ENCODE peak calls at places on chromosomes 12 and 14, in six cellular contexts. One of them, this sample, is unnamed.

GRCh38 chr12:131046813-131047788 is 93.4 kb downstream of the ADGRD1 start:
- DNase-seq in stomach: no peak
- DNase-seq in heart right ventricle: peak; percentile 78
- DNase-seq in breast epithelium: no peak
- DNase-seq in CD4-positive, alpha-beta T cell: no peak
- DNase-seq in body of pancreas: no peak
- DNase-seq in this sample: no peak

GRCh38 chr12:109544955-109545531 is 28.3 kb downstream of the MMAB start:
- DNase-seq in stomach: no peak
- DNase-seq in heart right ventricle: no peak
- DNase-seq in breast epithelium: no peak
- DNase-seq in CD4-positive, alpha-beta T cell: peak; percentile 5
- DNase-seq in body of pancreas: no peak
- DNase-seq in this sample: no peak

GRCh38 chr12:39675263-39675662 is 55.7 kb upstream of the ABCD2 start:
- DNase-seq in stomach: no peak
- DNase-seq in heart right ventricle: no peak
- DNase-seq in breast epithelium: no peak
- DNase-seq in CD4-positive, alpha-beta T cell: no peak
- DNase-seq in body of pancreas: no peak
- DNase-seq in this sample: no peak

GRCh38 chr14:73526036-73526984 is 10.6 kb upstream of the ACOT1 start:
- DNase-seq in stomach: peak; percentile 84
- DNase-seq in heart right ventricle: peak; percentile 74
- DNase-seq in breast epithelium: peak; percentile 59
- DNase-seq in CD4-positive, alpha-beta T cell: no peak
- DNase-seq in body of pancreas: peak; percentile 91
- DNase-seq in this sample: no peak

GRCh38 chr14:87252103-87252502 is 740.9 kb downstream of the GALC start:
- DNase-seq in stomach: no peak
- DNase-seq in heart right ventricle: no peak
- DNase-seq in breast epithelium: no peak
- DNase-seq in CD4-positive, alpha-beta T cell: no peak
- DNase-seq in body of pancreas: peak; percentile 18
- DNase-seq in this sample: no peak

GRCh38 chr14:48792376-48793024 is 793.7 kb downstream of the RPS29 start:
- DNase-seq in stomach: no peak
- DNase-seq in heart right ventricle: no peak
- DNase-seq in breast epithelium: no peak
- DNase-seq in CD4-positive, alpha-beta T cell: no peak
- DNase-seq in body of pancreas: no peak
- DNase-seq in this sample: no peak

GRCh38 chr12:14394317-14395058 is 29.0 kb downstream of the ATF7IP start:
- DNase-seq in stomach: peak; percentile 38
- DNase-seq in heart right ventricle: peak; percentile 56
- DNase-seq in breast epithelium: no peak
- DNase-seq in CD4-positive, alpha-beta T cell: no peak
- DNase-seq in body of pancreas: peak; percentile 73
- DNase-seq in this sample: no peak

GRCh38 chr12:111628505-111629260 is 29.6 kb upstream of the ATXN2 start:
- DNase-seq in stomach: no peak
- DNase-seq in heart right ventricle: no peak
- DNase-seq in breast epithelium: no peak
- DNase-seq in CD4-positive, alpha-beta T cell: no peak
- DNase-seq in body of pancreas: no peak
- DNase-seq in this sample: no peak

GRCh38 chr12:104735801-104736200 is 222.3 kb downstream of the SLC41A2 start:
- DNase-seq in stomach: no peak
- DNase-seq in heart right ventricle: no peak
- DNase-seq in breast epithelium: no peak
- DNase-seq in CD4-positive, alpha-beta T cell: no peak
- DNase-seq in body of pancreas: no peak
- DNase-seq in this sample: no peak

GRCh38 chr14:44898547-44898946 is 63.2 kb downstream of the KLHL28 start:
- DNase-seq in stomach: no peak
- DNase-seq in heart right ventricle: no peak
- DNase-seq in breast epithelium: no peak
- DNase-seq in CD4-positive, alpha-beta T cell: no peak
- DNase-seq in body of pancreas: no peak
- DNase-seq in this sample: no peak
- H3K27ac ChIP-seq in stomach: peak overlapping the region; percentile 100
- H3K27ac ChIP-seq in heart right ventricle: peak overlapping the region; percentile 99
- H3K27ac ChIP-seq in breast epithelium: no peak overlapping the region
- H3K27ac ChIP-seq in CD4-positive, alpha-beta T cell: no peak overlapping the region
- H3K27ac ChIP-seq in body of pancreas: no peak overlapping the region
- H3K27ac ChIP-seq in this sample: peak overlapping the region; percentile 97

GRCh38 chr12:12449533-12450025 is 92.7 kb downstream of the BORCS5 start:
- DNase-seq in stomach: peak; percentile 60
- DNase-seq in heart right ventricle: no peak
- DNase-seq in breast epithelium: peak; percentile 89
- DNase-seq in CD4-positive, alpha-beta T cell: no peak
- DNase-seq in body of pancreas: peak; percentile 87
- DNase-seq in this sample: no peak

GRCh38 chr12:12447837-12448236 is 91.0 kb downstream of the BORCS5 start:
- DNase-seq in stomach: no peak
- DNase-seq in heart right ventricle: no peak
- DNase-seq in breast epithelium: no peak
- DNase-seq in CD4-positive, alpha-beta T cell: no peak
- DNase-seq in body of pancreas: no peak
- DNase-seq in this sample: no peak

GRCh38 chr12:12452326-12452725 is 95.4 kb downstream of the BORCS5 start:
- DNase-seq in stomach: no peak
- DNase-seq in heart right ventricle: no peak
- DNase-seq in breast epithelium: no peak
- DNase-seq in CD4-positive, alpha-beta T cell: no peak
- DNase-seq in body of pancreas: no peak
- DNase-seq in this sample: no peak

GRCh38 chr12:12450043-12450451 is 93.2 kb downstream of the BORCS5 start:
- DNase-seq in stomach: no peak
- DNase-seq in heart right ventricle: no peak
- DNase-seq in breast epithelium: no peak
- DNase-seq in CD4-positive, alpha-beta T cell: no peak
- DNase-seq in body of pancreas: no peak
- DNase-seq in this sample: no peak

DNA sequence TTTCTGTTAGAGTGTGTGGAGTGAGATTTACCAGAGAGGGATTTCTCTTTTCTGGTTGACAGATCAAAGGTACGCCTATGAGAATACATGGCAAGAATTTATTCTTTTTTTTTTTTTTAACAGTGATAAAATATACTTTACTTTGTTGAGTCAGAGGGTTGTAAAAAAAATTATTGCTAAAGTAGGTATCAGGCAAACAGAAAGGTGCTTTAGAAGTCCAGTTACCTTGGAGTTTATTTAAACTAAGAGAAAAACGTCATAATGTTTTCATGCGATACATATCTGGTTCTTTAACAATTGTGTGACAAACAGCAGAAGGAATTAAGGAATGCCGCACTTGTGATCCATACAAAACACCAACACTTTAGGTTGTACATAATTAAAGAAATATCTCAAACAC is 94.2 kb downstream of the BORCS5 start:
- DNase-seq in stomach: no peak
- DNase-seq in heart right ventricle: no peak
- DNase-seq in breast epithelium: no peak
- DNase-seq in CD4-positive, alpha-beta T cell: no peak
- DNase-seq in body of pancreas: no peak
- DNase-seq in this sample: no peak
- H3K27ac ChIP-seq in stomach: peak overlapping the region; percentile 13
- H3K27ac ChIP-seq in heart right ventricle: no peak overlapping the region
- H3K27ac ChIP-seq in breast epithelium: peak overlapping the region; percentile 17
- H3K27ac ChIP-seq in CD4-positive, alpha-beta T cell: no peak overlapping the region
- H3K27ac ChIP-seq in body of pancreas: peak overlapping the region; percentile 21
- H3K27ac ChIP-seq in this sample: peak overlapping the region; percentile 15

DNA sequence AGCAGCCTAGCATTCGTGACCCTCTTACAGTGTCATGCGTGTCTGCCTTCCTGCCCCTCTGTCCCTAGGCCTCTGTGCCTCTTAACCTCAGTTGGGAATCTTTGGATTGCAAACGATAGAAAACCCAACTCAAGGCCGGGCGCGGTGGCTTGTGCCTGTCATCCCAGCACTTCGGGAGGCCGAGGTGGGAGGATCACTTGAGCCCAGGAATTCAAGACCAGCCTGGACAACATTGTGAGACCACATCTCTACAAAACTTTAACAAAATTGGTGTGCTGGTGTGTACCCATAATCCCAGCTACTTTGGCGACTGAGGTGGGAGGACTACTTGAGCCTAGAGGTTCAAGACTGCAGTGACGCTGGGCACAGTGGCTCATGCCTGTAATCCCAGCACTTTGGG is 36.7 kb downstream of the TMEM120B start:
- DNase-seq in stomach: no peak
- DNase-seq in heart right ventricle: no peak
- DNase-seq in breast epithelium: no peak
- DNase-seq in CD4-positive, alpha-beta T cell: no peak
- DNase-seq in body of pancreas: no peak
- DNase-seq in this sample: no peak
- H3K27ac ChIP-seq in stomach: peak overlapping the region; percentile 78
- H3K27ac ChIP-seq in heart right ventricle: peak overlapping the region; percentile 19
- H3K27ac ChIP-seq in breast epithelium: peak overlapping the region; percentile 74
- H3K27ac ChIP-seq in CD4-positive, alpha-beta T cell: no peak overlapping the region
- H3K27ac ChIP-seq in body of pancreas: no peak overlapping the region
- H3K27ac ChIP-seq in this sample: no peak overlapping the region

GRCh38 chr12:53483979-53484377 is 15.3 kb downstream of the MAP3K12 start:
- DNase-seq in stomach: no peak
- DNase-seq in heart right ventricle: no peak
- DNase-seq in breast epithelium: no peak
- DNase-seq in CD4-positive, alpha-beta T cell: no peak
- DNase-seq in body of pancreas: no peak
- DNase-seq in this sample: no peak
- H3K27ac ChIP-seq in stomach: peak overlapping the region; percentile 22
- H3K27ac ChIP-seq in heart right ventricle: no peak overlapping the region
- H3K27ac ChIP-seq in breast epithelium: peak overlapping the region; percentile 55
- H3K27ac ChIP-seq in CD4-positive, alpha-beta T cell: no peak overlapping the region
- H3K27ac ChIP-seq in body of pancreas: no peak overlapping the region
- H3K27ac ChIP-seq in this sample: peak overlapping the region; percentile 53

GRCh38 chr12:68450947-68451260 is 118.7 kb upstream of the MDM1 start:
- DNase-seq in stomach: no peak
- DNase-seq in heart right ventricle: no peak
- DNase-seq in breast epithelium: no peak
- DNase-seq in CD4-positive, alpha-beta T cell: no peak
- DNase-seq in body of pancreas: no peak
- DNase-seq in this sample: no peak
- H3K27ac ChIP-seq in stomach: peak overlapping the region; percentile 45
- H3K27ac ChIP-seq in heart right ventricle: peak overlapping the region; percentile 63
- H3K27ac ChIP-seq in breast epithelium: peak overlapping the region; percentile 68
- H3K27ac ChIP-seq in CD4-positive, alpha-beta T cell: peak overlapping the region; percentile 31
- H3K27ac ChIP-seq in body of pancreas: no peak overlapping the region
- H3K27ac ChIP-seq in this sample: peak overlapping the region; percentile 30

This sample was measured in Peyer's patch.